ENCODE peak calls at places on chromosome 13, in ten cellular contexts. T is A549; P is heart right ventricle; L is heart left ventricle; C is upper lobe of right lung; V is GM23248; J is ovary; K is CD8-positive, alpha-beta T cell; Q is CD8-positive, alpha-beta memory T cell; Z is tibial nerve. U is an unnamed sample.

GRCh38 chr13:79724348-79725103 is 243.6 kb downstream of the NDFIP2 start:
- DNase-seq in T (peak), P (no peak), L (no peak), C (no peak), V (no peak), J (no peak), K (no peak), Q (no peak), Z (no peak), U (no peak)

GRCh38 chr13:71522976-71523517 is 344.0 kb downstream of the DACH1 start:
- DNase-seq in T (no peak), P (no peak), L (no peak), C (no peak), V (no peak), J (no peak), K (no peak), Q (no peak), Z (no peak), U (no peak)

GRCh38 chr13:28396053-28396452 is 98.9 kb downstream of the FLT1 start:
- DNase-seq in T (no peak), P (no peak), L (no peak), C (no peak), V (no peak), J (no peak), K (no peak), Q (no peak), Z (no peak), U (no peak)

GRCh38 chr13:31919241-31919640 is 112.3 kb upstream of the FRY start:
- DNase-seq in T (no peak), P (no peak), L (no peak), C (no peak), V (no peak), J (no peak), K (no peak), Q (no peak), Z (no peak), U (no peak)

GRCh38 chr13:99299545-99300341 is 7.5 kb downstream of the GPR183 start:
- DNase-seq in T (no peak), P (no peak), L (no peak), C (no peak), V (no peak), J (no peak), K (no peak), Q (no peak), Z (no peak), U (no peak)

GRCh38 chr13:25574437-25575426 is 203.0 kb downstream of the ATP8A2 start:
- DNase-seq in T (peak), P (peak), L (no peak), C (no peak), V (peak), J (peak), K (peak), Q (peak), Z (peak), U (peak)

GRCh38 chr13:73720216-73720840 is 413.9 kb downstream of the KLF12 start:
- DNase-seq in T (no peak), P (no peak), L (no peak), C (no peak), V (peak), J (no peak), K (no peak), Q (no peak), Z (no peak), U (no peak)

GRCh38 chr13:59343993-59344780 is 819.5 kb downstream of the DIAPH3 start:
- DNase-seq in T (no peak), P (no peak), L (no peak), C (no peak), V (no peak), J (no peak), K (no peak), Q (no peak), Z (no peak), U (no peak)

GRCh38 chr13:82717249-82717648 is 1165.0 kb downstream of the SLITRK1 start:
- DNase-seq in T (no peak), P (no peak), L (no peak), C (no peak), V (peak), J (no peak), K (no peak), Q (no peak), Z (no peak), U (no peak)

GRCh38 chr13:73370066-73370465 is 311.3 kb downstream of the KLF5 start:
- DNase-seq in T (no peak), P (no peak), L (no peak), C (no peak), V (no peak), J (no peak), K (no peak), Q (no peak), Z (no peak), U (no peak)

GRCh38 chr13:30045916-30046704 is 195.7 kb upstream of the UBL3 start:
- DNase-seq in T (no peak), P (no peak), L (no peak), C (no peak), V (peak), J (no peak), K (no peak), Q (no peak), Z (no peak), U (no peak)

GRCh38 chr13:44436589-44437337 is 63.1 kb downstream of the SERP2 start:
- DNase-seq in T (peak), P (peak), L (peak), C (peak), V (peak), J (peak), K (peak), Q (peak), Z (peak), U (peak)

GRCh38 chr13:44435142-44435982 is 61.7 kb downstream of the SERP2 start:
- DNase-seq in T (peak), P (peak), L (peak), C (peak), V (peak), J (peak), K (peak), Q (peak), Z (peak), U (peak)

GRCh38 chr13:44439615-44440014 is 66.0 kb downstream of the SERP2 start:
- DNase-seq in T (no peak), P (no peak), L (no peak), C (no peak), V (no peak), J (no peak), K (no peak), Q (no peak), Z (no peak), U (no peak)

GRCh38 chr13:44438234-44438579 is 64.6 kb downstream of the SERP2 start:
- DNase-seq in T (no peak), P (no peak), L (no peak), C (no peak), V (no peak), J (no peak), K (no peak), Q (no peak), Z (no peak), U (no peak)

DNA sequence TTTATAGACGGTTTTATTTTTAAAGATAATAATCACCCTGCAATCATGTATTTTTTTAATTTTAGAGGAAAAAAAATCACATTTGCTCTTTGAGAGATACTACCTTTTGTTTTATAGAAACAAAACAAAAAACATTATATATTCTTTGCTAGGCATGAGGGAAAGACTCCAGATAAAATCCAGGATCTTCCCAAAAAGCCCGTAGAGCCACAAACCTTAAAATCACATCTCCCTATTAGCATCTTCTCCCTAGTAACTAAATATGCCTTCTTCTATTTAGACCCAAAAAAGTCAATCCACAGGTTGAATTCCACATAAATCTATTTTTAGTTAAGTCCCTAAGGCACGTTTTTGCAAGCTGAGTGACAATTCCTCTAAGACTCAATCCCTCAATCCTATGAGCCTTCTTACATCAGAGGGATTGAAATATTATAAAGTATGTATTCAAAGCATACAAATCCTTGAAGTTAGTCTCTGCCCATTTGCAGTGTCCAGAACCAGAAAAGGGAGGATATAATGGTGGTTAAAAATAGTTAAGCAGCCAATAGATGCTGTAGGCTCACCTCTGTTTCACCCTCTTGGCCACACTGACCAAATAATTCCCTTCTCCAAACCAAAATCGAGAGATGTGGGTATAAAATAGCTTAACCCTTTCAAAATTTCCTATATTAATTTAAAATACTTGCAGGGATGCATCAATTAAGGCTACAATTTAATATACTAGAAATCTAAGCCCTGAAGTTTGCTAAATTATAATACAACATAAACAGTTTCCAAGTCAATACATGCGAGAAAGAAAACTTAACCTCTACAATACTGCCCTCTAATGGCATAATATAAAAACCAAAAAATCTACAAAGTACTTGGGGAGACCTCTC is 64.0 kb downstream of the SERP2 start:
- DNase-seq in T (no peak), P (no peak), L (no peak), C (no peak), V (peak), J (no peak), K (no peak), Q (no peak), Z (no peak), U (no peak)
- H3K27ac ChIP-seq in T (peak), P (peak), L (peak), C (peak), V (peak), J (peak), K (no peak), Q (peak), Z (peak), U (peak)

DNA sequence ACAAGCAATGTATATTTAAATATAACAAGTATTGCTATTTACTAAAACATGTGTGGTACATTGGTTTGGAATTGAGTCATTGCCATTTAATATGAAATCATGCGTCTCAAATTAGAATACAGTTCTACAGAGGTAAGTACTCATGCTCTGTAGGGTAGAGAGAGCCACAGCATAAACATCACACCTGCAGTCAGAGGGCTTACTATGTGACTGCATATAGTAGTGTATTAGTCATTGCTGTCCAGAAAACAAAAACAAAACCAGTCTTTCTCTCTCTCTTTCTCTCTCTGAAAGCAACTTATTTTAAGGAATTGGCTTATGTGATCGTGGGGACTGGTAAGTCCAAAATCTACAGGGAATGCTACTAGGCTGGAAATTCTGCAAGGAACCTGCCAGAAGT is 370.3 kb downstream of the GPC5 start:
- DNase-seq in T (no peak), P (no peak), L (no peak), C (no peak), V (no peak), J (no peak), K (no peak), Q (no peak), Z (no peak), U (no peak)
- H3K4me3 ChIP-seq in T (no peak), P (no peak), L (no peak), C (no peak), V (no peak), J (no peak), K (no peak), Q (no peak), Z (no peak), U (no peak)

GRCh38 chr13:113216165-113217056 is 7.0 kb downstream of the CUL4A start:
- DNase-seq in T (no peak), P (no peak), L (peak), C (peak), V (peak), J (no peak), K (no peak), Q (no peak), Z (no peak), U (peak)

GRCh38 chr13:113220141-113220598 is 10.8 kb downstream of the CUL4A start:
- DNase-seq in T (no peak), P (peak), L (no peak), C (peak), V (no peak), J (no peak), K (no peak), Q (no peak), Z (no peak), U (no peak)

GRCh38 chr13:113224486-113224885 is 15.1 kb downstream of the CUL4A start:
- DNase-seq in T (no peak), P (no peak), L (no peak), C (no peak), V (no peak), J (no peak), K (no peak), Q (no peak), Z (no peak), U (no peak)

GRCh38 chr13:113220877-113221276 is 11.5 kb downstream of the CUL4A start:
- DNase-seq in T (no peak), P (peak), L (no peak), C (no peak), V (no peak), J (no peak), K (peak), Q (no peak), Z (no peak), U (no peak)

DNA sequence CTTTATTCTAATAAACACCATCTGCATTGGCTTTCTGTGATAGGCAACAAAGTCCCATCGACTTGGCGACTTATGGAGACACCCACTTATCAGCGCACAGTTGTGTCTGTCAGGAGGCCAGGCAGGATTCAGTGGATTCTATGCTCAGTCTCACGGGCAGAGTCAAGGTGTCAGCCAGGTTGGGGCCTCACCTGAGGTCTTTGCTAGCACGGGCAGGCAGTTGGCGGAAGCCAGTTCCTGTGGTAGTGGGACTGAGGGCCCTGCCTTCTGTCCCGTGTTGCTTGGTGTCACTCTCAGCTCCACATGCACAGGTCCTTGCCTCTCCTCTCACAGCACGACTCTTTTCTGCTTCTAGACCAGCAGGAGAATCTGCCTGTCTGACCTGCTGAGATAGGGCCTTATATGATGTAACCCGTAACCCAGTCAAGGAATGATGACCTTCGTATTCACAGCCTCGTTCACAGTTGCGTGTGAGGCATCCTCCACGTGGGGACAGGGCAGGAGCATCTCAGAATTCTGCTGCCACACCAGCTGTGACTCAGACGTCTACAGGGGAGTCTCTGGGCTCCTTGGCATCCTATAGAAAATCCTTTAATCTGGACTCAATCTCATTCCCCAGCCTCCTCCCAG is 10.0 kb downstream of the CUL4A start:
- DNase-seq in T (no peak), P (no peak), L (no peak), C (no peak), V (peak), J (no peak), K (no peak), Q (no peak), Z (no peak), U (no peak)
- H3K27ac ChIP-seq in T (no peak), P (peak), L (no peak), C (no peak), V (no peak), J (no peak), K (no peak), Q (peak), Z (no peak), U (no peak)

GRCh38 chr13:23796546-23796945 is 92.7 kb downstream of the MIPEP start:
- DNase-seq in T (no peak), P (no peak), L (no peak), C (no peak), V (no peak), J (no peak), K (no peak), Q (no peak), Z (no peak), U (no peak)

GRCh38 chr13:23794267-23795161 is 94.7 kb downstream of the MIPEP start:
- DNase-seq in T (no peak), P (no peak), L (no peak), C (no peak), V (peak), J (no peak), K (no peak), Q (no peak), Z (no peak), U (no peak)

GRCh38 chr13:23790591-23791170 is 98.5 kb downstream of the MIPEP start:
- DNase-seq in T (no peak), P (no peak), L (peak), C (no peak), V (peak), J (no peak), K (no peak), Q (no peak), Z (no peak), U (no peak)

GRCh38 chr13:23792680-23793079 is 96.5 kb downstream of the MIPEP start:
- DNase-seq in T (no peak), P (no peak), L (no peak), C (no peak), V (no peak), J (no peak), K (no peak), Q (no peak), Z (no peak), U (no peak)

DNA sequence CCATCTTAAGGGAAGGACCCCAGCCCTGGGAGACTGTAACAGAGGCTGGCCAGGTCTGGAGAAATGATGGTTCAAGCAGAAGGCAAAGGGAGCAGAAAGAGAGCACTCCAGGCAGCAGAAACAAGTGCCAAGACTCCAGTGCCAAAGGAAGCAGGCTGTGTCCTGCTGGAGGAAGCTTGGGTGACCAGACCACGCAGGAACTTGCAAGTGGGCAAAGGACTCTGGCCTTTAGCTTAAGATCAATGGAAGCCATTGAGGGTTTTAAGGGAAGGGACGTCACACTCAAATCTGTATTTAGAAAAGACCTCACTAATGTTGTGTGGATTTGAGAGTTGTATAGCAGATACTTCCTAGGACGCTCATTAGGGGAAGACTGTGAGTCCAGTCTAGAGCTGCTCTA is 95.5 kb downstream of the MIPEP start:
- DNase-seq in T (no peak), P (no peak), L (no peak), C (no peak), V (no peak), J (no peak), K (no peak), Q (no peak), Z (no peak), U (no peak)
- H3K4me3 ChIP-seq in T (no peak), P (no peak), L (no peak), C (no peak), V (no peak), J (no peak), K (no peak), Q (no peak), Z (no peak), U (no peak)

DNA sequence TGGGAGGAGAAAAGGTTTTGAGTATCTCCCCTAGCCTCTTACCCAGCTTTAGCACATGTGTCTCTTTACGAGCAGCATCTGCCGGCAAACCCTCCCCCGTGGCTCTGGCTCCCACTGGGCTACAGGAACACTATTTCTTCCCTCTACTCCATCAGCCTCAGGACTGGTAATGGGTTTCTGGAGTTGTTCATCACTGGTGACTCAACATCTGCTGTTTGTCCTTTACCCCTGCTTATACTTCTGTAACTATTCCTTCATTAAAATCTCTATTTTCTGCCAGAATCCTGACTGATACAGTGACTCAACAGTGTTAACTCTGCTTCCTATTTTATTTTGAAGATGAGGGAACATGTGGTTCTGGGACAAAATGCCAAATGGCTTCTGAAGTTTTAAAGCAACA is 437.3 kb upstream of the HTR2A start:
- DNase-seq in T (no peak), P (no peak), L (no peak), C (no peak), V (peak), J (no peak), K (no peak), Q (no peak), Z (no peak), U (no peak)
- H3K27ac ChIP-seq in T (no peak), P (no peak), L (no peak), C (no peak), V (peak), J (no peak), K (no peak), Q (no peak), Z (no peak), U (no peak)

U was measured in adrenal gland.